ENCODE peak calls at places on chromosome 4, in ten cellular contexts. F, N, E, B, Z, J, A, G, H and V are unnamed samples.

GRCh38 chr4:154004028-154004427 is 215.1 kb upstream of the SFRP2 start:
- DNase-seq in J (no peak), N (no peak), F (no peak), B (no peak), A (no peak), G (no peak), H (no peak), Z (no peak), E (no peak), V (no peak)

GRCh38 chr4:99300934-99301333 is 10.1 kb upstream of the ADH1A start:
- DNase-seq in N (peak), H (peak), G (no peak), E (peak), Z (peak), B (no peak), F (peak), J (peak), A (no peak), V (peak)

GRCh38 chr4:17544205-17544604 is 29.2 kb downstream of the CLRN2 start:
- DNase-seq in B (no peak), J (no peak), A (no peak), E (no peak), Z (no peak), N (peak), G (no peak), F (peak), H (no peak), V (no peak)

GRCh38 chr4:24054910-24055309 is 165.1 kb upstream of the PPARGC1A start:
- DNase-seq in Z (no peak), H (no peak), J (no peak), F (no peak), G (no peak), E (no peak), B (no peak), N (no peak), A (no peak), V (no peak)

GRCh38 chr4:148030486-148030885 is 298.6 kb downstream of the ARHGAP10 start:
- DNase-seq in H (no peak), A (no peak), Z (no peak), E (no peak), B (no peak), J (no peak), G (no peak), N (no peak), F (no peak), V (no peak)

GRCh38 chr4:160423879-160424451 is 1321.1 kb downstream of the RAPGEF2 start:
- DNase-seq in H (no peak), G (no peak), J (no peak), B (no peak), Z (no peak), A (no peak), N (no peak), F (no peak), E (no peak), V (no peak)

GRCh38 chr4:153538408-153539057 is 72.4 kb downstream of the TMEM131L start:
- DNase-seq in N (peak), F (no peak), B (no peak), E (peak), H (no peak), G (no peak), Z (no peak), A (no peak), J (peak), V (peak)

GRCh38 chr4:153234923-153235322 is 30.7 kb downstream of the TRIM2 start:
- DNase-seq in N (no peak), H (no peak), A (no peak), Z (no peak), G (no peak), J (no peak), B (no peak), F (no peak), E (no peak), V (no peak)

GRCh38 chr4:90766837-90767236 is 639.6 kb downstream of the CCSER1 start:
- DNase-seq in Z (no peak), E (no peak), G (no peak), J (no peak), A (no peak), N (no peak), H (no peak), F (no peak), B (no peak), V (no peak)

GRCh38 chr4:182604161-182604591 is 313.0 kb downstream of the DCTD start:
- DNase-seq in N (no peak), G (no peak), Z (no peak), J (no peak), F (no peak), B (no peak), E (no peak), A (no peak), H (no peak), V (no peak)

GRCh38 chr4:87209696-87210095 is 10.7 kb downstream of the KLHL8 start:
- DNase-seq in B (no peak), Z (no peak), E (no peak), J (peak), A (no peak), G (no peak), N (peak), F (peak), H (peak), V (peak)

GRCh38 chr4:40585201-40585789 is 44.4 kb downstream of the RBM47 start:
- DNase-seq in H (no peak), E (no peak), Z (no peak), F (no peak), B (no peak), A (no peak), J (no peak), G (no peak), N (no peak), V (no peak)

GRCh38 chr4:41476310-41476709 is 61.6 kb upstream of the LIMCH1 start:
- DNase-seq in B (no peak), F (no peak), A (no peak), E (no peak), N (no peak), J (no peak), H (no peak), G (no peak), Z (no peak), V (no peak)

GRCh38 chr4:69536558-69536957 is 40.9 kb upstream of the UGT2B4 start:
- DNase-seq in A (no peak), B (no peak), F (no peak), N (no peak), Z (no peak), J (no peak), E (no peak), G (no peak), H (no peak), V (no peak)

GRCh38 chr4:38939150-38939549 is 71.5 kb downstream of the FAM114A1 start:
- DNase-seq in A (no peak), Z (no peak), E (no peak), F (no peak), J (no peak), H (no peak), B (no peak), G (no peak), N (no peak), V (no peak)

GRCh38 chr4:186807809-186808634 is 84.4 kb upstream of the FAT1 start:
- DNase-seq in E (no peak), J (no peak), B (no peak), H (no peak), A (no peak), N (no peak), G (no peak), Z (no peak), F (no peak), V (no peak)

GRCh38 chr4:90328558-90328957 is 201.4 kb downstream of the CCSER1 start:
- DNase-seq in F (peak), H (peak), B (no peak), E (no peak), A (no peak), Z (no peak), G (no peak), N (no peak), J (peak), V (no peak)

GRCh38 chr4:138222041-138222440 is 20.1 kb downstream of the SLC7A11 start:
- DNase-seq in Z (no peak), J (no peak), G (no peak), A (no peak), N (no peak), H (no peak), F (no peak), B (no peak), E (no peak), V (no peak)

GRCh38 chr4:41655177-41655576 is 93.3 kb downstream of the PHOX2B start:
- DNase-seq in E (no peak), J (no peak), A (no peak), H (no peak), N (no peak), G (no peak), Z (no peak), B (no peak), F (no peak), V (no peak)

GRCh38 chr4:20589436-20589835 is 110.8 kb upstream of the PACRGL start:
- DNase-seq in E (no peak), H (no peak), J (no peak), N (no peak), A (no peak), G (no peak), F (no peak), B (no peak), Z (no peak), V (no peak)

GRCh38 chr4:121156822-121157769 is 7.0 kb downstream of the TNIP3 start:
- DNase-seq in A (peak), G (peak), Z (no peak), F (peak), B (no peak), H (peak), J (peak), E (peak), N (peak), V (no peak)

GRCh38 chr4:106421441-106422296 is 53.1 kb upstream of the GIMD1 start:
- DNase-seq in E (no peak), A (no peak), J (no peak), F (no peak), B (no peak), Z (no peak), N (no peak), H (no peak), G (no peak), V (no peak)

GRCh38 chr4:125664091-125664767 is 349.5 kb downstream of the FAT4 start:
- DNase-seq in F (no peak), H (no peak), J (no peak), B (no peak), G (no peak), Z (no peak), A (no peak), N (no peak), E (no peak), V (no peak)

GRCh38 chr4:186952709-186953108 is 229.1 kb upstream of the FAT1 start:
- DNase-seq in F (no peak), N (no peak), B (no peak), G (no peak), Z (no peak), J (no peak), A (no peak), H (no peak), E (no peak), V (no peak)

GRCh38 chr4:153523941-153524386 is 57.8 kb downstream of the TMEM131L start:
- DNase-seq in E (peak), Z (no peak), F (no peak), G (no peak), J (no peak), H (no peak), N (no peak), B (no peak), A (no peak), V (no peak)

GRCh38 chr4:99405433-99406115 is 29.6 kb downstream of the ADH7 start:
- DNase-seq in Z (peak), F (peak), B (no peak), G (peak), E (peak), J (peak), A (no peak), H (peak), N (peak), V (peak)

GRCh38 chr4:105197777-105198176 is 51.1 kb downstream of the TET2 start:
- DNase-seq in G (no peak), N (no peak), B (no peak), J (no peak), F (no peak), A (no peak), Z (no peak), E (no peak), H (no peak), V (no peak)

GRCh38 chr4:168585168-168586091 is 88.6 kb downstream of the PALLD start:
- DNase-seq in B (no peak), A (peak), H (peak), N (peak), G (peak), Z (peak), E (peak), F (peak), J (peak), V (peak)

GRCh38 chr4:182105416-182105815 is 137.8 kb upstream of the TENM3 start:
- DNase-seq in E (no peak), N (no peak), G (no peak), B (no peak), H (no peak), J (no peak), Z (no peak), F (no peak), A (no peak), V (no peak)

GRCh38 chr4:113042502-113042901 is 7.0 kb upstream of the ANK2 start:
- DNase-seq in J (no peak), H (no peak), B (no peak), Z (no peak), A (no peak), E (no peak), G (no peak), N (no peak), F (no peak), V (no peak)

GRCh38 chr4:94126669-94127068 is 81.0 kb upstream of the SMARCAD1 start:
- DNase-seq in F (no peak), A (no peak), G (no peak), B (no peak), J (no peak), E (no peak), N (no peak), H (no peak), Z (no peak), V (no peak)

GRCh38 chr4:62490635-62491034 is 1290.5 kb downstream of the ADGRL3 start:
- DNase-seq in E (no peak), J (no peak), B (no peak), Z (no peak), G (no peak), F (no peak), A (no peak), H (no peak), N (no peak), V (no peak)

GRCh38 chr4:150063128-150063527 is 15.1 kb upstream of the DCLK2 start:
- DNase-seq in G (no peak), J (no peak), A (no peak), N (no peak), E (no peak), B (no peak), F (no peak), Z (no peak), H (no peak), V (no peak)

DNA sequence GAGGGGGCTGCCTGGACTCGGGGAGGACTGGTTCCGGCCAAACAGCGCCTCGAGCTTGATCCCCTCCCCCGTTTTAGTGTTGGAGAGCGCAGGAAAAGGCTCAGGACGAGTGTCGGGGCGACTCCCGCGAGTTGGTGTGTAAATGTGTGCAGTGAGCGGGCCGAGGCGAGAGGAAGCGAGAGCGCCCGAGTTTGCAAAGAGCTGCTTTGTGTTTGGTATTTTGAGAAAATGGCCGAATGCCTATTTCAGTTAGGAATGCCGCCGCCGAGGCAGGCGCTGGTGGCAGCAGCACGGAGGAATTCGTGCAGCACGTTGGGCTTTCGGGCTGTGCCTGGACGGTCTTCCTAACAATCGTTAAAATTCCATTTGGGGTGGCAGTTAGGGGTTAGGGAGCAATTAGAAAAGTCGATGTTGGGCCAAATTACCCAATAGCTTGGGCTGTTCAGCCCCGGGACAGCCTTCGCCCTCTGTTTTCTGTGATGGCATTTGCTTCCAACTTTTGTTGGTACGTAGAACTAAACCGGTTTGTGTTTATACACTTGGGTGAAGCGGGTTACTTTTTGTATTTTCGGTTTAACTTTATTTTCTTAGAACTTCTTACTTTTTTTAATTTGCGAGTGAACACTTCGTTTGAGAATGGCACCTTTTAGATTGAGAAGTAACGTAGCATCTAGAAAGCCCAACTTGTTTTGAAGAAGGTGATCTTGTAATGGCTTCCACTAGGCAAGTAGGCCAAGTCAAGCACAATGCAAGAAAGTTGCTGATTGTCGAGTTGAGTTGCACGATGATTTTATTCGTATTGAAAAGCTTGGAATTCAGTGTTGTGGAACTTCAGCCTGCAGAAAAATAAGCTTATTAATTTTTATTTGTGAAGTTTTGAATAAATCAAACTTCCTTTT is 1.6 kb downstream of the REST start:
- DNase-seq in A (no peak), G (peak), B (no peak), F (peak), N (peak), Z (no peak), E (no peak), H (peak), J (peak), V (peak)
- TF ChIP-seq POLR2A in A (no peak), G (no peak), B (no peak), F (no peak), N (no peak), Z (no peak), E (no peak), H (no peak), J (no peak), V (no peak)

GRCh38 chr4:156983366-156983765 is 11.8 kb upstream of the PDGFC start:
- DNase-seq in A (no peak), J (no peak), Z (no peak), B (no peak), N (no peak), G (peak), F (no peak), E (no peak), H (no peak), V (no peak)
- TF ChIP-seq CTCF in A (no peak), J (peak), Z (no peak), B (no peak), N (peak), G (no peak), F (no peak), E (no peak), H (no peak), V (no peak)

DNA sequence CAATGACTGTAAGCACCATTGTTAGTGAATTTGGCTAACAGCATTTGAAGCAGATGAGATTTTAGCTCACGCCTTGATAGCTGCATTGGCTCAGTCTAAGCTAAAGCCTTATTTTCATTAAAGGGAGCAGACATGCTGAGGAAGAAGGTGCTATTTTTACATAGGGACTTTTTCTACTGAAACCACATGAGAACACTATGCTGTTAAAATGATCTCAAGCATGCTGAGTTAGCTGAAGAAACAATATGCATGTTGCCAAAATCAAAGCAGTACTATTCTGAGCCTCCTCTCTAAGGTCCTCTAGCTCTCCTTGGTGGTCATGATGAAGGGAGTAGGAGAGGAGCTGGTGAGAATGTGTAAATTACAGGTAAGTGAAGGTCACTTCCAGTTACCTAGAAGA is 134.4 kb upstream of the JADE1 start:
- DNase-seq in N (no peak), Z (no peak), G (no peak), B (no peak), J (no peak), F (no peak), A (no peak), H (no peak), E (no peak), V (no peak)
- TF ChIP-seq POLR2A in N (no peak), Z (no peak), G (no peak), B (no peak), J (no peak), F (no peak), A (no peak), H (no peak), E (no peak), V (no peak)

GRCh38 chr4:97998203-97998602 is 145.1 kb downstream of the STPG2 start:
- DNase-seq in N (no peak), J (no peak), A (no peak), G (no peak), Z (no peak), F (no peak), B (no peak), E (no peak), H (no peak), V (no peak)

GRCh38 chr4:97990409-97990808 is 152.9 kb downstream of the STPG2 start:
- DNase-seq in J (no peak), B (no peak), A (no peak), F (no peak), G (no peak), Z (no peak), H (no peak), N (no peak), E (no peak), V (no peak)

DNA sequence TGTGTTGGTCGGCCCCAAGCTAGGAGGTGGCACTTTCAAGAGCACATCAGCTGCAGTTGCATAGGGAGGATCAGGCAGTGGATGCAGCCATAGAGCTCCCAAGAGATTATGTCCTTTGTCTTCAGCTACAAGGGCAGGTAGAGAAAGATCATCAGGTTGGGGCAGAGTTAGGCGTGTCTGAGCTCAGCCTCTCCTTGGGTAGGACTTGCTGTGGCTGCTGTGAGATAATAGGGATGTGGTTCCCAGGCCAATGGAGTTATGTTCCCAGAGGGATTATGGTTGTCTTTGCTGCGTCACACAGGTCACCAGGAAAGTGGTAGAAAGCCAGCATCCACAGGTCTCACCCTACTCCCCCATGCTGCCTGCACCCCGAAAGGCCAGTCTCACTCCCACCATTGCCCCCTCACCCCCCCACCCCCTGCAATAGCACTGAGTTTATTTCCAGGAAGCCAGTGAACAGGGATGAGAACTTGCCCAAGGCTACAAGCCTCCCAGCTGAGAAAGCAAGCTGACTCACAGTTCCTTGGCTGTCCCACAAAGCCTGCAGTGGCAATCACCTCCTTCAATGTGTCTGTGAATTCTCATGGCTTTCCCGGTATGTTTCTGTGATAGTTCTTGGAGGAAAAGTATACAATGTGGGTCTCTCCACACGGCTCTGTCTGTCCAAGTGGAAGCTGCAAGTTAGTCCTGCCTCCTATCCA is 148.4 kb downstream of the STPG2 start:
- DNase-seq in Z (no peak), E (no peak), B (no peak), G (no peak), N (no peak), A (no peak), F (no peak), J (no peak), H (no peak), V (no peak)
- TF ChIP-seq CTCF in Z (no peak), E (no peak), B (no peak), G (no peak), N (no peak), A (no peak), F (no peak), J (no peak), H (no peak), V (no peak)

GRCh38 chr4:6986781-6987565 is 56.2 kb upstream of the TADA2B start:
- DNase-seq in H (peak), N (peak), G (peak), B (peak), A (peak), F (peak), E (peak), J (peak), Z (peak), V (peak)
- TF ChIP-seq POLR2A in H (peak), N (peak), G (peak), B (peak), A (peak), F (peak), E (peak), J (peak), Z (peak), V (peak)